ENCODE peak calls at places on chromosomes 3 and 15, in six cellular contexts. C is mesenteric fat pad, X is GM13977, L is GM13976, J is GM06990, K is WTC11. M is an unnamed sample.

GRCh38 chr3:78963771-78964170 is 804.0 kb downstream of the ROBO1 start:
- DNase-seq in J (no peak), K (no peak), C (no peak), L (no peak), X (no peak), M (no peak)

GRCh38 chr3:142095866-142096265 is 53.5 kb downstream of the TFDP2 start:
- DNase-seq in C (no peak), L (no peak), K (no peak), X (no peak), J (no peak), M (no peak)

GRCh38 chr3:23819599-23820360 is 14.0 kb downstream of the UBE2E1 start:
- DNase-seq in C (no peak), K (no peak), X (no peak), L (no peak), J (no peak), M (no peak)

GRCh38 chr3:188788621-188789081 is 383.1 kb upstream of the TPRG1 start:
- DNase-seq in J (no peak), L (no peak), X (peak; percentile 12), K (no peak), C (no peak), M (peak; percentile 86)

GRCh38 chr3:127442551-127442950 is 148.0 kb downstream of the TPRA1 start:
- DNase-seq in C (peak; percentile 82), J (no peak), X (no peak), L (no peak), K (no peak), M (no peak)

GRCh38 chr3:72426618-72427397 is 421.4 kb downstream of the SHQ1 start:
- DNase-seq in K (no peak), J (peak; percentile 64), X (no peak), L (no peak), C (no peak), M (no peak)

GRCh38 chr3:42020681-42021307 is 58.9 kb upstream of the ULK4 start:
- DNase-seq in C (no peak), L (no peak), K (no peak), X (no peak), J (no peak), M (peak; percentile 81)

GRCh38 chr15:88982304-88982945 is 69.2 kb upstream of the MFGE8 start:
- DNase-seq in J (peak; percentile 65), X (peak; percentile 74), K (no peak), L (peak; percentile 72), C (no peak), M (peak; percentile 57)

M was measured in HFFc6.